ENCODE peak calls at places on chromosomes 6 and 20, in eight cellular contexts. M is lung; A is H1; K is tibial artery; B is lower lobe of right lung; D is CD8-positive, alpha-beta T cell; I is effector memory CD4-positive, alpha-beta T cell; W is A549. H is an unnamed sample.

GRCh38 chr6:145844933-145845531 is 30.4 kb upstream of the FBXO30 start:
- DNase-seq in K (no peak), W (no peak), I (no peak), M (no peak), B (no peak), D (no peak), A (no peak), H (peak; percentile 47)

GRCh38 chr6:53294095-53294494 is 54.7 kb downstream of the ELOVL5 start:
- DNase-seq in W (no peak), D (peak; percentile 30), K (no peak), I (no peak), M (no peak), B (no peak), A (peak; percentile 64), H (peak; percentile 35)

GRCh38 chr20:46122071-46122470 is 4.0 kb downstream of the CD40 start:
- DNase-seq in M (no peak), I (no peak), A (no peak), B (no peak), W (no peak), D (no peak), K (peak; percentile 24), H (peak; percentile 43)

GRCh38 chr6:21402368-21402767 is 191.2 kb upstream of the SOX4 start:
- DNase-seq in D (no peak), M (no peak), A (no peak), B (no peak), W (no peak), I (no peak), K (no peak), H (peak; percentile 83)

GRCh38 chr6:12060780-12061619 is 48.9 kb downstream of the HIVEP1 start:
- DNase-seq in A (no peak), W (peak; percentile 28), M (peak; percentile 58), I (peak; percentile 85), K (peak; percentile 72), B (peak; percentile 84), D (peak; percentile 79), H (no peak)

GRCh38 chr6:112571886-112572285 is 224.8 kb downstream of the RFPL4B start:
- DNase-seq in D (no peak), B (no peak), A (no peak), W (no peak), K (no peak), M (no peak), I (no peak), H (peak; percentile 78)

GRCh38 chr20:18103497-18103896 is 34.2 kb upstream of the KAT14 start:
- DNase-seq in D (no peak), W (no peak), B (no peak), M (no peak), I (no peak), K (no peak), A (no peak), H (no peak)

GRCh38 chr6:26311385-26312095 is 53.5 kb upstream of the BTN3A2 start:
- DNase-seq in D (peak; percentile 54), A (peak; percentile 77), M (peak; percentile 37), I (no peak), W (no peak), K (no peak), B (no peak), H (peak; percentile 62)

GRCh38 chr6:148854086-148854485 is 107.3 kb downstream of the UST start:
- DNase-seq in D (no peak), W (no peak), A (no peak), I (no peak), M (no peak), K (no peak), B (no peak), H (no peak)

GRCh38 chr6:35719830-35720733 is 16.8 kb upstream of the ARMC12 start:
- DNase-seq in A (peak; percentile 69), I (no peak), M (no peak), B (peak; percentile 66), W (no peak), K (peak; percentile 87), D (no peak), H (no peak)
- H3K4me3 ChIP-seq in A (no peak overlapping the region), I (no peak overlapping the region), M (no peak overlapping the region), B (peak overlapping the region; percentile 47), W (no peak overlapping the region), K (peak overlapping the region; percentile 21), D (peak overlapping the region; percentile 44), H (no peak overlapping the region)

GRCh38 chr6:147221739-147222138 is 17.5 kb downstream of the STXBP5 start:
- DNase-seq in A (no peak), K (no peak), B (no peak), D (no peak), I (no peak), M (no peak), W (no peak), H (no peak)
- H3K27ac ChIP-seq in A (no peak overlapping the region), K (no peak overlapping the region), B (no peak overlapping the region), D (no peak overlapping the region), I (no peak overlapping the region), M (no peak overlapping the region), W (no peak overlapping the region), H (no peak overlapping the region)

DNA sequence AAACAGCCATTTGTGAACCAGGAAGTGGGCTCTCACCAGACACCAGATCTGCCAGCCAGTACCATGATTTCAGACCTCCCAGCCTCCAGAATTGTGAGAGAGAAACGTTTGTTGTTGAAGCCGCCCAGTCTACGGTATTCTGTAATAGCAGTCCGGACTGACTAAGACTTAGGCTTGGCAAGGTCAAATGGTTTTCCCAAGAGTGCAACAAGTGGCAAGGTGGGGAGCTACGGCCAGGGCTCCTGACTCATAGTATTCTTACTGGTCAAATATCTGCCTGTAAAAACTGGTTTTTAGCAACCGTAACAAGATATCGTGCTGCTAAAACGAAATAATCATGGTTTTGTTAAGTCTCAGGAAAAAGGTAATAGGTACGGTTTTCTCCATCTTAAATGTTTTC is 37.8 kb downstream of the MCUR1 start:
- DNase-seq in W (no peak), I (no peak), M (no peak), D (no peak), B (no peak), K (no peak), A (no peak), H (no peak)
- H3K4me3 ChIP-seq in W (no peak overlapping the region), I (no peak overlapping the region), M (no peak overlapping the region), D (no peak overlapping the region), B (no peak overlapping the region), K (no peak overlapping the region), A (no peak overlapping the region), H (no peak overlapping the region)

GRCh38 chr6:134310206-134310605 is 7.7 kb downstream of the SGK1 start:
- DNase-seq in D (no peak), B (no peak), A (no peak), M (no peak), W (no peak), K (no peak), I (no peak), H (peak; percentile 42)
- H3K27ac ChIP-seq in D (no peak overlapping the region), B (no peak overlapping the region), A (no peak overlapping the region), M (no peak overlapping the region), W (no peak overlapping the region), K (no peak overlapping the region), I (no peak overlapping the region), H (no peak overlapping the region)

GRCh38 chr6:1477432-1478090 is 88.2 kb downstream of the FOXF2 start:
- DNase-seq in A (no peak), K (no peak), M (no peak), I (no peak), W (peak; percentile 18), B (no peak), D (no peak), H (no peak)
- H3K4me3 ChIP-seq in A (no peak overlapping the region), K (no peak overlapping the region), M (no peak overlapping the region), I (no peak overlapping the region), W (no peak overlapping the region), B (no peak overlapping the region), D (no peak overlapping the region), H (no peak overlapping the region)

GRCh38 chr20:38872036-38872435 is 54.2 kb upstream of the FAM83D start:
- DNase-seq in W (no peak), B (no peak), M (no peak), A (no peak), D (no peak), I (no peak), K (peak; percentile 23), H (no peak)
- H3K27ac ChIP-seq in W (no peak overlapping the region), B (peak overlapping the region; percentile 70), M (no peak overlapping the region), A (no peak overlapping the region), D (peak overlapping the region; percentile 61), I (peak overlapping the region; percentile 88), K (no peak overlapping the region), H (no peak overlapping the region)

DNA sequence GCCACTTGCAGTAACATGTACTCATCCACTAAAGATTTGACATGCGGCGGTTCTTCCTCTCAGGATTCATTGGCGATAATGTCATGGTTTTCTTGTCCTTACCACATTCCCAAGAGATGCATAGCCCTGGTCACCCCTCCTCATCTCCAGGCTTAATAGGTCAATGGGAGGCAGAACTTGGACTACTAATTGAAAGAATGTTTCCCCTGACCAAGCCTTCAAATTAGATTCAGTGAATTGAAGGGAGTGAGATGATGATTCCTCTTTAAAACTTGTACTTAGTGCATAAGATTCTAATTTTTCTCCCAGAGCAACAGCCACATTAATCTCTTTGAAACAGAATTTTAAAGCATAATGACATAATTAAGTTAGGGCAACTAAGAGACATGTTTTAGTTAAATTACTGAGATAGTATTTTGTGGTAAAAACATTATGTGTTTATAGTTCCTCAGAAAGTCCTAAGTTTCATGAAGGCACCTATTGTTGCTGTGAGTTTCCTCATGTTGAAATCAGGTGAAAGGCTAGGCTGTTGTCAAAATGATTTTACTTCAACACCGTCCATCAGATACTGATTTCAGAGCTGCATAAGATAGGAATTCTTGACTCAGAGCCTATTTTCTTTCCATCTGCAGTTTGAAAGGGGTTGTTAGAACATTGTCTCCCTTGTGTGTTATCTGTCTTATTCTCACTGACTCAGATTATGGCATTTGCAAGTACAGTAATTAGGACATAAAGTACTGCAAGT is 48.5 kb downstream of the STK4 start:
- DNase-seq in I (no peak), D (no peak), A (no peak), K (no peak), M (no peak), W (no peak), B (no peak), H (peak; percentile 78)
- H3K4me3 ChIP-seq in I (no peak overlapping the region), D (no peak overlapping the region), A (no peak overlapping the region), K (no peak overlapping the region), M (no peak overlapping the region), W (no peak overlapping the region), B (no peak overlapping the region), H (peak overlapping the region; percentile 6)

GRCh38 chr6:42821846-42822245 is 40.0 kb downstream of the BICRAL start:
- DNase-seq in K (no peak), B (no peak), I (no peak), A (no peak), M (no peak), W (no peak), D (no peak), H (peak; percentile 58)
- H3K27ac ChIP-seq in K (peak overlapping the region; percentile 57), B (peak overlapping the region; percentile 46), I (no peak overlapping the region), A (no peak overlapping the region), M (no peak overlapping the region), W (no peak overlapping the region), D (no peak overlapping the region), H (peak overlapping the region; percentile 67)

DNA sequence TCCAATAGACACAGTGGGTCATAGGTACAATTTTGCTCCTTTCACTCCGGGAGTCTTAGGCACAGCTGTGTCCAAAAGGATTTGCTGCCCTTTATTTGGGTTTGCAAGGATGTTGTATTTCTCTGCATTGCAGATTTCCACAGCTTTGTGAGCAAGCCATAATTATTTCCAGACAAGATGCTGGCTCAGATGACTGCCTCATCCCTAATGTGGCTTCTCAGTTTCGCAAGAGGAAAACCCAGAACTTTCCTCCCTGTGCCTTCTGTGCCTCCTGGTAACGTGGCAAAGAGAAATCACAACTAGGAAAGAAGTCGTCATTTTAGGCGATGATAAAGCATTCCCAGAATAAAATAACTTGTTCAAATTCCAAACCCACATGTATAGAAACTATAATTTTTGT is 33.7 kb downstream of the FAM50B start:
- DNase-seq in I (no peak), K (no peak), M (no peak), A (no peak), D (no peak), W (no peak), B (no peak), H (peak; percentile 96)
- H3K4me3 ChIP-seq in I (no peak overlapping the region), K (no peak overlapping the region), M (no peak overlapping the region), A (no peak overlapping the region), D (no peak overlapping the region), W (no peak overlapping the region), B (no peak overlapping the region), H (peak overlapping the region; percentile 9)